ENCODE peak calls at places on chromosomes 11 and 22, in seven cellular contexts. B, C, J, K, V, M and Y are unnamed samples.

GRCh38 chr11:12526789-12527188 is 147.4 kb upstream of the TEAD1 start:
- DNase-seq in K (no peak), M (no peak), J (peak; percentile 72), B (peak; percentile 76), V (no peak), C (no peak), Y (peak; percentile 37)

GRCh38 chr22:36465232-36466021 is 16.0 kb downstream of the TXN2 start:
- DNase-seq in V (no peak), M (peak; percentile 99), J (peak; percentile 94), K (peak; percentile 75), C (peak; percentile 92), B (peak; percentile 87), Y (peak; percentile 85)

GRCh38 chr22:27303718-27304117 is 497.8 kb downstream of the MN1 start:
- DNase-seq in M (no peak), V (no peak), C (no peak), B (no peak), J (no peak), K (no peak), Y (no peak)

GRCh38 chr11:64000026-64000739 is 13.9 kb downstream of the OTUB1 start:
- DNase-seq in B (peak; percentile 84), J (peak; percentile 76), V (peak; percentile 39), M (peak; percentile 53), C (no peak), K (no peak), Y (peak; percentile 23)

GRCh38 chr11:64727131-64727530 is 4.1 kb upstream of the NRXN2 start:
- DNase-seq in K (no peak), B (no peak), V (no peak), C (no peak), M (no peak), J (no peak), Y (no peak)

GRCh38 chr22:26608129-26608528 is 9.7 kb downstream of the CRYBB1 start:
- DNase-seq in J (no peak), K (no peak), C (no peak), V (no peak), M (no peak), B (no peak), Y (peak; percentile 22)

GRCh38 chr11:59188954-59189353 is 17.0 kb downstream of the DTX4 start:
- DNase-seq in M (no peak), V (no peak), C (no peak), K (no peak), J (no peak), B (peak; percentile 44), Y (no peak)

GRCh38 chr11:110355011-110355744 is 58.8 kb upstream of the RDX start:
- DNase-seq in V (no peak), J (no peak), K (no peak), C (no peak), M (no peak), B (no peak), Y (no peak)

GRCh38 chr22:19546680-19547079 is 22.5 kb upstream of the CLDN5 start:
- DNase-seq in V (peak; percentile 10), J (no peak), K (no peak), M (no peak), C (no peak), B (no peak), Y (no peak)

GRCh38 chr22:50058338-50059184 is 463 bp upstream of the TTLL8 start:
- DNase-seq in C (no peak), M (no peak), B (peak; percentile 19), V (no peak), J (no peak), K (no peak), Y (no peak)

GRCh38 chr11:1548221-1549070 is 23.6 kb downstream of the DUSP8 start:
- DNase-seq in B (peak; percentile 55), J (peak; percentile 59), C (no peak), V (no peak), M (peak; percentile 93), K (peak; percentile 87), Y (no peak)

GRCh38 chr22:25069758-25070461 is 117.4 kb downstream of the KIAA1671 start:
- DNase-seq in V (no peak), M (no peak), C (no peak), K (no peak), B (peak; percentile 21), J (no peak), Y (no peak)

GRCh38 chr11:69637601-69637955 is 3.4 kb upstream of the CCND1 start:
- DNase-seq in B (no peak), C (no peak), K (no peak), V (no peak), M (no peak), J (no peak), Y (no peak)

GRCh38 chr11:12126352-12127019 is 16.1 kb downstream of the MICAL2 start:
- DNase-seq in C (peak; percentile 86), B (peak; percentile 90), M (no peak), K (no peak), J (peak; percentile 91), V (peak; percentile 78), Y (no peak)

GRCh38 chr22:36773935-36774334 is 2.0 kb downstream of the IFT27 start:
- DNase-seq in J (peak; percentile 69), V (peak; percentile 25), C (no peak), K (peak; percentile 35), B (peak; percentile 57), M (peak; percentile 43), Y (no peak)

GRCh38 chr11:131663403-131664200 is 293.2 kb downstream of the NTM start:
- DNase-seq in J (no peak), B (no peak), K (no peak), V (no peak), C (no peak), M (no peak), Y (no peak)

GRCh38 chr11:132186699-132187098 is 816.3 kb downstream of the NTM start:
- DNase-seq in B (no peak), J (no peak), C (no peak), V (no peak), K (no peak), M (no peak), Y (no peak)

GRCh38 chr22:47155131-47155885 is 392.9 kb downstream of the TBC1D22A start:
- DNase-seq in J (no peak), K (no peak), B (no peak), C (no peak), V (no peak), M (no peak), Y (no peak)

GRCh38 chr11:62850911-62851806 is 11.8 kb upstream of the WDR74 start:
- DNase-seq in V (peak; percentile 52), B (no peak), C (no peak), K (no peak), J (no peak), M (no peak), Y (no peak)

GRCh38 chr22:17638182-17638431 is 450 bp upstream of the BCL2L13 start:
- DNase-seq in J (no peak), K (peak; percentile 33), B (no peak), C (no peak), M (no peak), V (no peak), Y (no peak)

DNA sequence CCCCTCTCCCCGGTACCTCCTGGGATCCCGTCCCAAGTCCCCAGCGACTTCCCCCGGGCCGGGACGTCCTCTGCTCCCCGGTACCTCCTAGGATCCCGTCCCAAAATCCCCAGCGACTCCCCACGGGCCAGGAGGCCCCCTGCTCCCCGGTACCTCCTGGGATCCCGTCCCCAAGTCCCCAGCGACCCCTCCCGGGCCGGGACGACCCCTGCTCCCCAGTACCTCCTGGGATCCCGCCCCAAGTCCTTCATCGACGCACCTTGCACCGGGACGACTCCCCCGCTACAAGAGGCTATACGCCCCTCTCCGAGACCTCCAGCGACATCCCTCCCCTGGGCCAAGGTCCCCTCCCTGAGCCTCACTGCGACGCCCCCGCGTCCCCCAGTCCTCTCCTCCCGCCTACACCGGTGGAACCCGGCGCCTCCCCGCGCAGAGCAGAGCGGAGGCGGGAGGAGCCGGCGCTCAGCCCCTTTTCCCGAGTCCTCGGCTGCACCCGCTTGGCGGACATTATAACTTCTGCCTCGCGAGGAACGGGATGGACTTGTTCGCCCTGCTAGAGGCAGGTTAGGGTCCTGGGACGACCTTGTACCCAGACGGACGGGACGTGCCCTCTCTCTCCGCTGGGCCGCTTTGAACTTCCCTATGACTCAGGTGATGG is 912 bp downstream of the KREMEN1 start:
- DNase-seq in M (peak; percentile 51), V (no peak), K (no peak), B (peak; percentile 47), J (peak; percentile 30), C (no peak), Y (no peak)
- H3K4me3 ChIP-seq in M (peak overlapping the region; percentile 83), V (peak overlapping the region; percentile 1), K (peak overlapping the region; percentile 85), B (peak overlapping the region; percentile 83), J (peak overlapping the region; percentile 61), C (peak overlapping the region; percentile 59), Y (peak overlapping the region; percentile 56)

DNA sequence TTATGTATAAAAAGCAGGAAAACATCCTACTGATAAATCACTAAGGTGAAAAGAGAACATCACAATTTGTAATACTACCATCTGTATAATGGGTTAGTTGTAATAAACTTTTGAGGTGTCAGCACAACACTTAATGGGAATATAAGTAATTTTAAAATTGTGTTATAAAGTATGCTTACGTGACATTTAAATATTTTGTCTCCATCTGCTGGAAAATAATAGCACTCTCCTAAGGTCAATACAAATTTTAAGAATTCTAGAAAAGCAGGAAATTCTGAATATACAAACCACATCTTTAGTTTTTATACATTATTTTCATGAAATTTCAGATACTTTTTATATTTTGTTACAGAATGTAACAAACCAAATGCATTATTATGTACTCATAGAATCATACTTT is 19.5 kb downstream of the CWF19L2 start:
- DNase-seq in K (no peak), C (no peak), M (no peak), J (no peak), B (no peak), V (no peak), Y (no peak)
- TF ChIP-seq CTCF in K (no peak), C (no peak), M (no peak), J (no peak), B (no peak), V (no peak), Y (no peak)

DNA sequence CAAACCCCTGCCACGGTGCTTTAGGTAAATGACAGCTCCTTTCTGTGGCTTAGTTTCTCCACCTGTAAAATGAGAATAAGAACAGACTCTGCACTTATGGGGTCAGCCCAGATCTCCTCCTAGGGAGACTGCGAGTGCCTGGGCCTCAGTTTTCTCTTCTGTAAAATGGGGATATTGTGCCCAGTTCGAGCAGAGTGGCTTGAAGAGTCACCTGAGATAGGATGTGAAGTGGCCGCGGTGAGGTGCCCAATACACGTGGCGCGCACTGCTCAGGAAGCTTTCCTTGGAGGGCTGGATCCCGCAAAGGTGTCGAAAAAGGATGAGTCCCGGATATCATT is 467 bp upstream of the EMID1 start:
- DNase-seq in B (no peak), J (no peak), M (peak; percentile 39), V (no peak), C (no peak), K (no peak), Y (no peak)
- H3K4me3 ChIP-seq in B (peak overlapping the region; percentile 48), J (peak overlapping the region; percentile 60), M (no peak overlapping the region), V (peak overlapping the region; percentile 10), C (peak overlapping the region; percentile 33), K (peak overlapping the region; percentile 67), Y (peak overlapping the region; percentile 47)

DNA sequence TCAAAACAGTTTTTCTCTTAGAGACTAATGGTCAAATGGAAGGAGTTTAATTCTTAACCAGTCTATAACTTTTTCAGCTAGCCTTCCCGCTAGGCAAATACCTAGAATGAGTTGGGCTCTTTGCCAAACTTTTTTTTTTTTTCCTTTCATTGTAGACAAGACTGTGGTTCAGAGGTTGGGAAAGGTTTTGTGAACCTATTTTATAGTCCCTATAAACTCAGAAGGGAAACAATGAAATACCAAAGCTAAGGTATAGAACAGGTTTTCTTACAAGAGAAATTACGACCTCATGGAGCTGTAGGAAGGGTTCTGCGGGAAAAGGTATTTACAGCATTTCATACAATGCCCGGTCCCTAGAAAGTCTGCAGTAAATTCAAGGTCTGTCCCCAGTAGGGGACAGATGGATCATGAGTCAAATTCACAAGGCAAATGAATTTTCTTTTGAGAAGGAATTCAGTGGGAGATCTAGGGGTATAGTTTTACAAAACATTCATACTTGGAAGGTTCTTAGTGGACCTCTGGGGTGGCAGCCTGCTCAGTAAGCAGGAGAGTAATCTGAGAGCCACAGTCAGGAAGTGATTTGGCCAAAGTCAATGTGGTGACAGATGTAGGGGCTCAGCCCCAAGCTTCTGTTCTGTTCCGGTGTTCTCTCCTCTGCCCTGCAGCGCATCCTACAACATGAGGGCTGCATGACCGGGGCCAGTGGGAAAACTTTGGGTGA is 146.8 kb downstream of the DBX1 start:
- DNase-seq in C (no peak), V (no peak), K (no peak), M (no peak), B (peak; percentile 42), J (peak; percentile 60), Y (no peak)
- TF ChIP-seq CTCF in C (no peak), V (no peak), K (no peak), M (no peak), B (no peak), J (no peak), Y (no peak)